ENCODE peak calls at places on chromosomes 13 and 19, in six cellular contexts. M is fibroblast of villous mesenchyme, B is SK-N-SH, K is neural crest cell, L is fibroblast of pulmonary artery, G is OCI-LY7. T is an unnamed sample.

GRCh38 chr19:15923702-15924101 is 10.6 kb downstream of the CYP4F11 start:
- DNase-seq in B (no peak), G (no peak), M (no peak), K (no peak), L (no peak), T (no peak)

GRCh38 chr19:18007939-18008673 is at the start of gene ARRDC2:
- DNase-seq in M (peak; percentile 92), L (peak; percentile 92), K (peak; percentile 82), B (peak; percentile 100), G (peak; percentile 96), T (peak; percentile 69)

GRCh38 chr19:19464339-19465098 is 50.8 kb downstream of the TSSK6 start:
- DNase-seq in B (no peak), K (peak; percentile 30), M (peak; percentile 65), L (peak; percentile 80), G (no peak), T (no peak)

GRCh38 chr13:54611400-54611799 is 1582.8 kb downstream of the OLFM4 start:
- DNase-seq in L (no peak), M (no peak), K (no peak), B (no peak), G (no peak), T (no peak)

GRCh38 chr13:79548886-79549285 is 67.9 kb downstream of the NDFIP2 start:
- DNase-seq in G (no peak), M (peak; percentile 13), L (peak; percentile 46), K (no peak), B (peak; percentile 17), T (no peak)

GRCh38 chr13:40345654-40346372 is 320.6 kb downstream of the FOXO1 start:
- DNase-seq in L (no peak), K (no peak), G (no peak), M (no peak), B (no peak), T (no peak)

GRCh38 chr13:97125051-97125809 is 96.9 kb upstream of the MBNL2 start:
- DNase-seq in B (peak; percentile 50), M (peak; percentile 98), L (peak; percentile 70), K (no peak), G (no peak), T (no peak)

GRCh38 chr19:32200312-32201038 is 144.9 kb upstream of the ZNF507 start:
- DNase-seq in B (no peak), L (no peak), K (no peak), G (no peak), M (no peak), T (no peak)

GRCh38 chr13:37383856-37384255 is 214.7 kb downstream of the POSTN start:
- DNase-seq in L (no peak), K (no peak), B (no peak), G (no peak), M (no peak), T (no peak)

GRCh38 chr19:50624949-50625600 is 14.6 kb downstream of the SYT3 start:
- DNase-seq in G (no peak), B (no peak), L (no peak), K (no peak), M (no peak), T (no peak)

GRCh38 chr19:28242317-28242927 is 970.5 kb downstream of the UQCRFS1 start:
- DNase-seq in M (peak; percentile 21), G (peak; percentile 53), B (peak; percentile 44), K (peak; percentile 46), L (peak; percentile 46), T (no peak)

GRCh38 chr13:76848596-76848995 is 37.6 kb downstream of the KCTD12 start:
- DNase-seq in L (peak; percentile 73), M (peak; percentile 48), B (no peak), K (no peak), G (no peak), T (no peak)

GRCh38 chr13:112897603-112897955 is 71.4 kb upstream of the MCF2L start:
- DNase-seq in B (no peak), M (no peak), G (no peak), L (no peak), K (no peak), T (no peak)

GRCh38 chr13:40611635-40612422 is 54.6 kb downstream of the FOXO1 start:
- DNase-seq in M (no peak), K (no peak), L (no peak), B (no peak), G (no peak), T (no peak)

GRCh38 chr13:28355822-28356371 is 139.0 kb downstream of the FLT1 start:
- DNase-seq in G (no peak), L (peak; percentile 91), M (peak; percentile 96), B (no peak), K (no peak), T (no peak)

GRCh38 chr13:84962849-84963248 is 836.4 kb downstream of the SLITRK6 start:
- DNase-seq in M (no peak), K (no peak), B (no peak), L (no peak), G (no peak), T (no peak)

GRCh38 chr19:52570005-52570861 is at the start of gene ZNF701:
- DNase-seq in M (peak; percentile 94), L (peak; percentile 93), K (peak; percentile 97), B (peak; percentile 92), G (peak; percentile 92), T (peak; percentile 97)

GRCh38 chr13:44407891-44408290 is 34.3 kb downstream of the SERP2 start:
- DNase-seq in L (no peak), B (no peak), G (no peak), K (no peak), M (no peak), T (no peak)

GRCh38 chr13:44274838-44275237 is 98.8 kb upstream of the SERP2 start:
- DNase-seq in B (peak; percentile 13), K (no peak), L (no peak), M (peak; percentile 59), G (peak; percentile 36), T (no peak)

GRCh38 chr13:74217816-74218215 is 83.6 kb upstream of the KLF12 start:
- DNase-seq in L (peak; percentile 25), G (no peak), M (peak; percentile 21), B (no peak), K (no peak), T (no peak)

GRCh38 chr13:45340422-45341033 is 455 bp downstream of the TPT1 start:
- DNase-seq in G (peak; percentile 82), L (peak; percentile 96), K (peak; percentile 70), B (peak; percentile 78), M (peak; percentile 95), T (peak; percentile 75)

GRCh38 chr19:38062959-38063786 is 156.2 kb downstream of the SIPA1L3 start:
- DNase-seq in K (peak; percentile 14), B (peak; percentile 87), M (peak; percentile 38), G (no peak), L (no peak), T (peak; percentile 69)

GRCh38 chr13:20977394-20977793 is 74.8 kb upstream of the XPO4 start:
- DNase-seq in L (no peak), M (no peak), B (no peak), G (no peak), K (no peak), T (no peak)

GRCh38 chr13:85379433-85379832 is 419.8 kb downstream of the SLITRK6 start:
- DNase-seq in K (no peak), L (no peak), M (no peak), B (no peak), G (peak; percentile 32), T (no peak)

GRCh38 chr13:110017379-110017778 is 231.0 kb upstream of the IRS2 start:
- DNase-seq in M (peak; percentile 88), G (no peak), K (no peak), B (no peak), L (peak; percentile 92), T (no peak)

GRCh38 chr13:98957731-98958442 is 20.0 kb downstream of the DOCK9 start:
- DNase-seq in B (no peak), M (no peak), G (no peak), K (no peak), L (no peak), T (no peak)
- TF ChIP-seq CTCF in B (no peak), M (no peak), G (no peak), K (no peak), L (no peak), T (no peak)

DNA sequence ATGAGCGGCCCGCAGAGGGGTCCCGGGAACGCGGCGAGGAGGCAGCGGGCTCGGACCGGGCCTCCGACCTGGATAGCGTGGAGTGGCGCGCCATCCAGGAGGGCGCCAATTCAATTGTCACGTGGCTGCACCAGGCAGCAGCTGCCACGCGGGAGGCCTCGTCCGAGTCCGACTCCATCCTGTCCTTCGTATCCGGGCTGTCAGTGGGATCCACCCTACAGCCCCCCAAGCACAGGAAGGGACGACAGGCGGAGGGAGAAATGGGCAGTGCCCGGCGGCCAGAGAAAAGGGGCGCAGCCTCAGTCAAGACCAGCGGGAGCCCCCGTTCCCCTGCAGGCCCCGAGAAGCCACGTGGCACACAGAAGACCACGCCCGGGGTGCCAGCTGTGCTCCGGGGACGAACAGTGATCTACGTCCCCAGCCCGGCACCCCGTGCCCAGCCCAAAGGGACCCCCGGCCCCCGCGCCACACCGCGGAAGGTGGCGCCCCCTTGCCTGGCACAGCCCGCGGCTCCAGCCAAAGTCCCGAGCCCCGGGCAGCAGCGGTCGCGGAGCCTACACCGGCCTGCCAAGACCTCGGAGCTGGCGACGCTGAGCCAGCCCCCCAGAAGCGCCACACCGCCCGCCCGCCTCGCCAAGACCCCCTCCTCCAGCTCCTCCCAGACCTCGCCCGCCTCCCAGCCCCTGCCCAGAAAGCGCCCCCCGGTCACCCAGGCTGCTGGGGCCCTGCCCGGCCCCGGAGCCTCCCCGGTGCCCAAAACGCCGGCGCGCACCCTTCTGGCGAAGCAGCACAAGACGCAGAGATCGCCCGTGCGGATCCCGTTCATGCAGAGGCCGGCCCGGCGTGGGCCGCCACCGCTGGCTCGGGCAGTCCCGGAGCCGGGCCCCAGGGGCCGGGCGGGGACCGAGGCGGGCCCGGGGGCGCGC is 10.5 kb downstream of the C19orf25 start:
- DNase-seq in K (no peak), L (peak; percentile 44), B (no peak), M (peak; percentile 34), G (peak; percentile 29), T (no peak)
- TF ChIP-seq CTCF in K (no peak), L (no peak), B (no peak), M (no peak), G (peak; percentile 36), T (no peak)

DNA sequence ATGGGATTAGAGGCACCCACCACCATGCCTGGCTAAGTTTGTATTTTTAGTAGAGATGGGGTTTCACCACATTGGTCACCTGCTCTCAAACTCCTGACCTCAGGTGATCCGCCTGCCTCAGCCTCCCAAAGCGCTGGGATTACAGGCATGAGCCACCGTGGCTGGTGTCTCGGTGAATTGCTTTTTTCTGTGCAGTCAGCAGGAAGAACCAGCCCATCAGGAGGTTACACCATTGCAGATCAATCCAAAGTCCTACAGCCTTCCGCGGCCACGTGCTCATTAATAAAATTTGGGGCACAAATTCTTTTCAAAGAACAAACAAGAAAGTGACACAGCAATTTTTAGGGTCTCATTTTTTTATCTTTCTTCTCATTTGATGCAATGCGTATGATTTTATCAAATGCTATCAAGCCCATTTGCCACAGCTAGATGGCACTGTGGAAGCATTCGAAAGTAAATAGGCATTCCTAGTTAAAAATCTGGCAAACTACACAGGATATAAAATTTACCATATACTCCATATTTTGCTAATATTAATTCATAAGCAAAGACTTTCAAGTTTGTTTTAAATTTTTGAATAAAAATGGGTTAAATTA is 54.4 kb upstream of the ZNF835 start:
- DNase-seq in M (peak; percentile 0), K (no peak), L (peak; percentile 1), B (peak; percentile 23), G (peak; percentile 4), T (no peak)
- TF ChIP-seq CTCF in M (peak; percentile 5), K (no peak), L (no peak), B (peak; percentile 33), G (peak; percentile 60), T (no peak)

DNA sequence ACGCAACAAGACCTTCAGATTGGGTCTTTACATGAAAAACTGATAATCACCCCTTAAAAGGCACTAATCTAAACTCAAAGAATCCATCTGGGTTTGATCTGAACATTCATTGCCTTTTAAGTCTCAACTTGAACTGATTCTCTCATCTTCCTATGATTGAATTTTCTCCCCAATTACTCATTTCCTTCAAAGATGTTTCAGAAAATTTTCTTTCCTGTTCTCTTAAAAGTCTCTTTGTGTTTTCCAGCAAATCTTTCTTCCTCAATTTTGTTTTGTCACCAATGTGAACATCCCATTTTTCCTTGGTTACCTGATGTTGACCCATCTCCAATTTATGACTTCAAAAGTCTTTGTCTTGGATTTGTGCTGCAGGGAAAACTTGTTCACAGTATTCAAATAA is 234.3 kb downstream of the DACH1 start:
- DNase-seq in M (no peak), G (no peak), K (no peak), L (peak; percentile 18), B (no peak), T (no peak)
- TF ChIP-seq CTCF in M (no peak), G (no peak), K (no peak), L (no peak), B (no peak), T (no peak)